ENCODE peak calls at places on chromosome 13, in nine cellular contexts. A is cardiac muscle cell, S is foreskin fibroblast, X is AG10803, R is astrocyte, D is GM12878, I is left ventricle myocardium inferior, H is keratinocyte, V is right atrium auricular region. P is an unnamed sample.

GRCh38 chr13:60028021-60028420 is 135.7 kb downstream of the DIAPH3 start:
- DNase-seq in A (no peak), S (no peak), X (no peak), R (no peak), D (no peak), I (no peak), H (no peak), V (no peak), P (no peak)

GRCh38 chr13:111177081-111177711 is 62.1 kb downstream of the ARHGEF7 start:
- DNase-seq in A (peak), S (peak), X (peak), R (peak), D (no peak), I (peak), H (no peak), V (peak), P (peak)

GRCh38 chr13:98447881-98448641 is 128.8 kb downstream of the STK24 start:
- DNase-seq in A (peak), S (peak), X (peak), R (peak), D (no peak), I (peak), H (no peak), V (no peak), P (peak)

GRCh38 chr13:113859311-113860050 is 4.4 kb downstream of the GAS6 start:
- DNase-seq in A (no peak), S (no peak), X (no peak), R (no peak), D (no peak), I (no peak), H (no peak), V (peak), P (no peak)

GRCh38 chr13:74148437-74148836 is 14.2 kb upstream of the KLF12 start:
- DNase-seq in A (no peak), S (no peak), X (no peak), R (no peak), D (no peak), I (no peak), H (no peak), V (no peak), P (no peak)

GRCh38 chr13:105969761-105970160 is 565.7 kb downstream of the EFNB2 start:
- DNase-seq in A (no peak), S (peak), X (peak), R (peak), D (no peak), I (no peak), H (no peak), V (no peak), P (no peak)

GRCh38 chr13:21076265-21076653 is 14.9 kb upstream of the LATS2 start:
- DNase-seq in A (no peak), S (no peak), X (no peak), R (no peak), D (no peak), I (no peak), H (no peak), V (no peak), P (peak)

GRCh38 chr13:103236213-103236612 is 170.0 kb upstream of the SLC10A2 start:
- DNase-seq in A (peak), S (peak), X (no peak), R (no peak), D (no peak), I (no peak), H (no peak), V (no peak), P (peak)

GRCh38 chr13:98370806-98371553 is 193.9 kb upstream of the RNF113B start:
- DNase-seq in A (peak), S (peak), X (peak), R (peak), D (no peak), I (peak), H (no peak), V (peak), P (peak)

GRCh38 chr13:48304132-48304876 is 753 bp downstream of the RB1 start:
- DNase-seq in A (peak), S (peak), X (peak), R (peak), D (peak), I (peak), H (no peak), V (no peak), P (peak)

GRCh38 chr13:53151692-53152421 is 123.2 kb downstream of the OLFM4 start:
- DNase-seq in A (peak), S (peak), X (peak), R (no peak), D (peak), I (no peak), H (peak), V (no peak), P (peak)

GRCh38 chr13:108269601-108270328 is at the start of gene TNFSF13B:
- DNase-seq in A (peak), S (peak), X (peak), R (no peak), D (peak), I (peak), H (no peak), V (peak), P (peak)

GRCh38 chr13:36297600-36298338 is at the start of gene CCDC169:
- DNase-seq in A (peak), S (peak), X (peak), R (peak), D (no peak), I (peak), H (no peak), V (peak), P (peak)

GRCh38 chr13:76597868-76598267 is 288.3 kb downstream of the KCTD12 start:
- DNase-seq in A (no peak), S (no peak), X (no peak), R (no peak), D (no peak), I (no peak), H (no peak), V (no peak), P (no peak)

GRCh38 chr13:109151696-109152095 is 522.3 kb downstream of the MYO16 start:
- DNase-seq in A (no peak), S (no peak), X (no peak), R (no peak), D (no peak), I (no peak), H (no peak), V (no peak), P (no peak)

GRCh38 chr13:69580255-69580654 is 527.4 kb upstream of the ATXN8OS start:
- DNase-seq in A (no peak), S (no peak), X (no peak), R (no peak), D (no peak), I (no peak), H (no peak), V (no peak), P (no peak)

DNA sequence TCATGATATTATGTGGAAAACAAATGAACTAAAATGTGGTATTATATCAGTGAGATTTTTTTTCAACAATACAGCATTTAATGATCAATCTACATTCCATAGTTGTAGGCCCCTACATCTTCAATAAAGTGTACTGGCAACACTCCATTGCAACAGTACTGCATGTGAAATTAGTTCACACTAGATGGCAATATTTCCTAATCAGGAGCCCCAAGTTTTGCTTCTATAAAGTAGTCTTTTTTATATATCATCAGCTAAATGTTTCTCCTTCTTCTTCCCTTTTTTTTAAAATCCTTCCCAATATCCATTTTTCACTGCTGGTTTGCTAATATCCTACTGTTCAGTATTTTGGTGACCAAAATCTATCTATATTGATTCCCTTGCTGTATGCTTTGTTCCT is 528.3 kb upstream of the ATXN8OS start:
- DNase-seq in A (no peak), S (no peak), X (no peak), R (no peak), D (no peak), I (no peak), H (no peak), V (no peak), P (no peak)
- TF ChIP-seq CTCF in A (no peak), S (no peak), X (no peak), R (no peak), D (no peak), I (no peak), H (no peak), V (no peak), P (no peak)

GRCh38 chr13:46173656-46174055 is 8.3 kb downstream of the LCP1 start:
- DNase-seq in A (no peak), S (no peak), X (no peak), R (no peak), D (no peak), I (no peak), H (no peak), V (no peak), P (no peak)

GRCh38 chr13:46178821-46179220 is 3.2 kb downstream of the LCP1 start:
- DNase-seq in A (no peak), S (no peak), X (no peak), R (no peak), D (no peak), I (no peak), H (no peak), V (no peak), P (no peak)

GRCh38 chr13:46179576-46180368 is 2.2 kb downstream of the LCP1 start:
- DNase-seq in A (no peak), S (no peak), X (no peak), R (no peak), D (no peak), I (peak), H (no peak), V (no peak), P (no peak)

GRCh38 chr13:46178143-46178542 is 3.8 kb downstream of the LCP1 start:
- DNase-seq in A (peak), S (no peak), X (no peak), R (no peak), D (no peak), I (no peak), H (no peak), V (no peak), P (no peak)

DNA sequence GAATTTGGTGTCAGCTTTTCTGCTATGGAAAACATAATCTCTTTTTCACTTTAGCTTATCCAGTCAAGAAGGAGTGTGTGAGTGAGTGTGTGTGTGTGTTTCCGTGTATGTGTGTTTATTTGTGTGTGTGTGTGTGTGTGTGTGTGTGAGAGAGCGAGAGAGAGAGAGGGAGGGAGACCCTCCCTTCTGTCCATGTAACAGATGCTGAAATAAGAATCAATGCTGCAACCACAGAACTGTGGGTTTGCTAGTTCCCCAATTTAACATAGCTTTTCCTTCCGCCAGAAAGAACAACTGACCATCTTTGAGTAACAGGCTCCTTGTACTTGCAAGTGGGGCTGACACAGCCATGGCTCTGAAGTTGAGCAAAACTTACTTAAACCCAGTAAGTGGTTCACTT is 5.2 kb downstream of the LCP1 start:
- DNase-seq in A (no peak), S (no peak), X (no peak), R (no peak), D (peak), I (no peak), H (no peak), V (no peak), P (no peak)
- H3K4me3 ChIP-seq in A (no peak), S (no peak), X (no peak), R (no peak), D (peak), I (no peak), H (no peak), V (no peak), P (no peak)

DNA sequence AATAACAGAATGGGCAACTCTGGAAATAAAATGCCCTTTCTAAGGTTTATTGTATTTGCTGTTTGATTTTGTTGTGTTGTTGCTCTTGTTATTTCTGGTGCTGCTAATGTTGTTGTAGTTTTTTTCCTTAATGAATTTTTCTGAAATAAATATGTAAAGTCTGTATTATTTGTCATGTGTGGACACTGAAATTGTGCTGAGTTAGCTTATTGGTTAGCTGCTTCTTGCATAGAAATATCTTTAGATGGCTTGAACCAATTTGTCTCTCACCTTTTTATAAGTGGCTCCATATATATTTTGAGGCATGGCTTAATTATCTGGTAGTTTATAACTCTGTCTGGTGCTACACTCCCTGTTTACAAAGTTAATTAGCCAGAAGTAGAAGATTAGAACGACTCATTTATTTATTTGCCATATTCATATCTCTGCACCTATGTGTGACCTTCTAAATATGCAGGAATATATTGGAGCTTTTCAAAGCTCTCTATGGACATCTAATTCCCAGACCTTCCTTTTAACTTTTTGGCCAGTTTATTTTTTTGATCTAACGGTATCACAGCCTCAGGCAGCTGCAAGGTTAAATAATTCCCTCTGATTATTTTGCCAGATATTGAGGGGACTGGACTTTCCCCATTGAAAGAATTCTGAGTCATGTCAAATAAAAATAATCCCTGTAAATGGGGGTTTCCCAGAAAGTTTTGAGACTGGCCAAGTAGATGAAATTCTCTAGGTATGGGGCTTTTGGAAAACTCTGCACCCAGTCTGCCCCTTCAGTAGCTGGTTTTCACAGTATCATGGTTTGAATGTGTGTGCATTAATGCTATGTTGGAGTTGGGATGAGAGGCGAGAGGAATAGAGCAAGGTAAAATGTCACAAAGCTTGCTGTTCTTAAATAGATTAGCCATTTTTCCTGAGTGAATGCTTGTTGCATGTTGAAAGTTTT is 1331.7 kb upstream of the MIR17HG start:
- DNase-seq in A (no peak), S (no peak), X (no peak), R (peak), D (no peak), I (no peak), H (no peak), V (no peak), P (peak)
- TF ChIP-seq CTCF in A (no peak), S (no peak), X (no peak), R (no peak), D (no peak), I (no peak), H (no peak), V (no peak), P (no peak)

GRCh38 chr13:41812851-41813250 is 148.1 kb downstream of the VWA8 start:
- DNase-seq in A (no peak), S (no peak), X (no peak), R (no peak), D (peak), I (no peak), H (no peak), V (no peak), P (no peak)
- H3K4me3 ChIP-seq in A (no peak), S (no peak), X (no peak), R (no peak), D (no peak), I (no peak), H (no peak), V (no peak), P (no peak)

DNA sequence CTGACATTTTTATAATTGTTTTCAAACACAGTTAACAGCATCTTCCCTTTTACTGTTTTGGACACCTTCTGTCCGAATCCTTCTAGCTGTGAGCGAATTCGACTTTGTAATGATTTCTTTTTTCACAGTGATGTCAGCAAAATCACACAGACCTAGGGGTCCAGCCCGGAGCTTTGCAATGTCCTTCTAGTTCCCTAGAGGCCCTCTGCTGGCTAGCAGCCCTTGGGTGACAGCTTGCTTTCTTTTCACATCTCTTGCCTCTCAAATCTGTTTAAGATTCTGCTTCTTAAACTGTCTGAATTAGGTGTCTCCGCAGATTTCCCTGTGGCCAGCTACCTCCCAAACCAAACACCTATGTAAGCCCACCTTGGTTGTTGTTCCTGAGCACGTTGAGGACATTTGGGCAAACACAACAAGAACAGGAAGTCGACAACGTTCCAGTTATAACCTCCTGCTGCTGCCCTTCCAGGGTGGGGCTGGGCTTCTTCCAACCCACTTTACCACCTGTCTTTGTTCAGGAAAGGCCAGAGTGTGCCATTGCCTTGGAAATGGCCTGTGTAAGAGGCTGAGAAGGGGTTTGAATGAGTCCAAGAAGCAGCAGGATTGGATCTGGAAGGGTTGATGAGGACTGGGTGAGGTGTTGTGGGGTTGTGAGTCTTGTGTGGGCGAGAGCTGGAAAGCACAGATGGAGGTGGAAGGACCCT is 123.1 kb downstream of the ATP8A2 start:
- DNase-seq in A (no peak), S (peak), X (no peak), R (no peak), D (no peak), I (no peak), H (no peak), V (no peak), P (no peak)
- TF ChIP-seq CTCF in A (no peak), S (no peak), X (no peak), R (no peak), D (no peak), I (no peak), H (no peak), V (no peak), P (no peak)

GRCh38 chr13:99977912-99978780 is 3.4 kb upstream of the ZIC2 start:
- DNase-seq in A (no peak), S (no peak), X (no peak), R (no peak), D (no peak), I (no peak), H (no peak), V (no peak), P (no peak)

GRCh38 chr13:99981115-99982020 is at the start of gene ZIC2:
- DNase-seq in A (peak), S (peak), X (no peak), R (peak), D (no peak), I (no peak), H (no peak), V (peak), P (peak)

GRCh38 chr13:99980201-99981114 is 1.1 kb upstream of the ZIC2 start:
- DNase-seq in A (peak), S (peak), X (peak), R (peak), D (no peak), I (peak), H (no peak), V (peak), P (peak)

GRCh38 chr13:99978781-99979452 is 2.7 kb upstream of the ZIC2 start:
- DNase-seq in A (no peak), S (no peak), X (no peak), R (no peak), D (no peak), I (no peak), H (no peak), V (peak), P (no peak)

GRCh38 chr13:99979453-99980200 is 2.0 kb upstream of the ZIC2 start:
- DNase-seq in A (no peak), S (no peak), X (no peak), R (no peak), D (no peak), I (no peak), H (no peak), V (peak), P (no peak)
- H3K4me3 ChIP-seq in A (peak), S (no peak), X (no peak), R (peak), D (no peak), I (peak), H (peak), V (peak), P (peak)

P was measured in choroid plexus epithelial cell.